ENCODE peak calls at places on chromosomes 7 and 10, in ten cellular contexts. S is AG09319; P is HTR-8/SVneo; V is small intestine; G is NCI-H1105 treated with DMSO at 0.1 percent for 48 hours; R is WTC11; A is stimulated activated CD4-positive, alpha-beta T cell treated with anti-CD3 and anti-CD28 coated beads, Interleukin-12 subunit alpha, Interleukin-12 subunit beta, amount 100 ng/mL, for 4 hours; D is dorsolateral prefrontal cortex; H is astrocyte of the cerebellum; O is iris pigment epithelial cell. I is an unnamed sample.

GRCh38 chr10:131270461-131271190 is 40.9 kb downstream of the TCERG1L start:
- DNase-seq in S (no peak), P (no peak), V (no peak), G (no peak), R (no peak), A (no peak), D (no peak), H (no peak), O (no peak), I (no peak)

GRCh38 chr10:35251373-35252100 is 84.8 kb upstream of the CCNY start:
- DNase-seq in S (no peak), P (no peak), V (no peak), G (no peak), R (no peak), A (no peak), D (no peak), H (no peak), O (no peak), I (no peak)

GRCh38 chr10:108031505-108031904 is 867.0 kb upstream of the SORCS1 start:
- DNase-seq in S (no peak), P (no peak), V (no peak), G (no peak), R (no peak), A (no peak), D (no peak), H (no peak), O (no peak), I (no peak)

GRCh38 chr7:30635798-30636197 is 41.1 kb downstream of the GARS1 start:
- DNase-seq in S (no peak), P (no peak), V (no peak), G (no peak), R (no peak), A (no peak), D (no peak), H (no peak), O (no peak), I (no peak)

GRCh38 chr10:92867235-92867634 is 18.9 kb downstream of the EXOC6 start:
- DNase-seq in S (no peak), P (no peak), V (no peak), G (no peak), R (no peak), A (no peak), D (no peak), H (no peak), O (no peak), I (no peak)

GRCh38 chr7:30303312-30304039 is 19.1 kb downstream of the ZNRF2 start:
- DNase-seq in S (no peak), P (no peak), V (no peak), G (no peak), R (no peak), A (no peak), D (no peak), H (no peak), O (no peak), I (no peak)

GRCh38 chr7:155844019-155844453 is 31.8 kb upstream of the SHH start:
- DNase-seq in S (no peak), P (no peak), V (peak; percentile 97), G (no peak), R (no peak), A (no peak), D (no peak), H (no peak), O (no peak), I (no peak)

GRCh38 chr7:103987455-103987854 is 2.0 kb downstream of the RELN start:
- DNase-seq in S (no peak), P (no peak), V (no peak), G (no peak), R (no peak), A (no peak), D (no peak), H (no peak), O (no peak), I (no peak)

GRCh38 chr10:45420453-45421192 is 46.6 kb downstream of the ALOX5 start:
- DNase-seq in S (no peak), P (no peak), V (peak; percentile 70), G (peak; percentile 91), R (no peak), A (no peak), D (peak; percentile 89), H (peak; percentile 68), O (peak; percentile 23), I (no peak)

GRCh38 chr7:83610649-83611304 is 38.2 kb downstream of the SEMA3E start:
- DNase-seq in S (no peak), P (no peak), V (no peak), G (no peak), R (peak; percentile 16), A (no peak), D (no peak), H (no peak), O (no peak), I (peak; percentile 34)

GRCh38 chr10:113711142-113711541 is 31.4 kb downstream of the CASP7 start:
- DNase-seq in S (no peak), P (no peak), V (no peak), G (no peak), R (no peak), A (no peak), D (no peak), H (no peak), O (no peak), I (no peak)

GRCh38 chr10:11631291-11631690 is 19.8 kb upstream of the USP6NL start:
- DNase-seq in S (no peak), P (no peak), V (no peak), G (no peak), R (no peak), A (no peak), D (no peak), H (no peak), O (no peak), I (no peak)

GRCh38 chr10:12255048-12255447 is 59.1 kb downstream of the CDC123 start:
- DNase-seq in S (no peak), P (no peak), V (no peak), G (no peak), R (no peak), A (no peak), D (no peak), H (no peak), O (no peak), I (no peak)

GRCh38 chr10:970311-971149 is 17.7 kb upstream of the GTPBP4 start:
- DNase-seq in S (no peak), P (no peak), V (peak; percentile 49), G (peak; percentile 54), R (no peak), A (no peak), D (no peak), H (no peak), O (peak; percentile 54), I (no peak)

GRCh38 chr7:155358066-155358947 is 60.6 kb downstream of the INSIG1 start:
- DNase-seq in S (no peak), P (no peak), V (no peak), G (no peak), R (no peak), A (no peak), D (no peak), H (no peak), O (no peak), I (no peak)

GRCh38 chr10:80104066-80104926 is 25.8 kb downstream of the TMEM254 start:
- DNase-seq in S (peak; percentile 94), P (no peak), V (peak; percentile 12), G (no peak), R (no peak), A (no peak), D (no peak), H (peak; percentile 75), O (peak; percentile 87), I (no peak)

GRCh38 chr7:72453436-72453835 is 41.3 kb upstream of the CALN1 start:
- DNase-seq in S (no peak), P (no peak), V (no peak), G (no peak), R (no peak), A (no peak), D (no peak), H (no peak), O (no peak), I (no peak)

GRCh38 chr7:44077681-44078091 is 4.6 kb downstream of the POLM start:
- DNase-seq in S (no peak), P (no peak), V (no peak), G (no peak), R (no peak), A (no peak), D (peak; percentile 13), H (no peak), O (no peak), I (no peak)

GRCh38 chr7:65250697-65251395 is 122.8 kb upstream of the ZNF92 start:
- DNase-seq in S (no peak), P (no peak), V (no peak), G (no peak), R (no peak), A (no peak), D (no peak), H (no peak), O (no peak), I (peak; percentile 48)

GRCh38 chr7:130986271-130986690 is 252.3 kb upstream of the KLF14 start:
- DNase-seq in S (no peak), P (no peak), V (no peak), G (no peak), R (no peak), A (no peak), D (no peak), H (no peak), O (no peak), I (no peak)

GRCh38 chr7:135692055-135692454 is 29.7 kb downstream of the STMP1 start:
- DNase-seq in S (no peak), P (no peak), V (no peak), G (no peak), R (no peak), A (no peak), D (no peak), H (no peak), O (peak; percentile 44), I (no peak)

GRCh38 chr7:746074-747061 is 19.3 kb upstream of the PRKAR1B start:
- DNase-seq in S (no peak), P (no peak), V (no peak), G (no peak), R (no peak), A (no peak), D (no peak), H (no peak), O (no peak), I (no peak)

I was measured in H1.